ENCODE peak calls at places on chromosomes 4 and X, in six cellular contexts. G, D, M, L, R and N are unnamed samples.

GRCh38 chr4:38241541-38241940 is 281.3 kb downstream of the PTTG2 start:
- DNase-seq in G (no peak), M (peak), D (no peak), L (peak), R (no peak), N (no peak)

GRCh38 chr4:23060776-23061175 is 368.0 kb downstream of the GBA3 start:
- DNase-seq in G (no peak), R (no peak), M (peak), D (no peak), L (peak), N (no peak)

GRCh38 chr4:122845760-122846159 is 19.1 kb downstream of the FGF2 start:
- DNase-seq in L (peak), M (peak), R (no peak), G (no peak), D (no peak), N (no peak)

GRCh38 chr4:47717173-47717572 is 120.7 kb downstream of the CORIN start:
- DNase-seq in G (peak), M (no peak), D (no peak), R (no peak), L (no peak), N (no peak)

GRCh38 chr4:17493629-17494028 is 18.3 kb downstream of the QDPR start:
- DNase-seq in L (no peak), G (no peak), R (no peak), D (no peak), M (no peak), N (no peak)

GRCh38 chrX:36087366-36087765 is 167.8 kb downstream of the CFAP47 start:
- DNase-seq in D (no peak), M (no peak), L (no peak), R (no peak), G (no peak), N (no peak)

GRCh38 chr4:62806786-62807185 is 1602.5 kb downstream of the TECRL start:
- DNase-seq in R (no peak), G (no peak), M (no peak), L (no peak), D (no peak), N (no peak)

GRCh38 chr4:74433541-74434172 is 11.3 kb upstream of the AREG start:
- DNase-seq in D (no peak), G (no peak), L (no peak), M (no peak), R (no peak), N (no peak)

GRCh38 chr4:23033796-23034195 is 341.1 kb downstream of the GBA3 start:
- DNase-seq in M (peak), R (no peak), D (peak), L (peak), G (peak), N (no peak)

GRCh38 chrX:47581731-47582647 is at the start of gene TIMP1:
- DNase-seq in G (peak), L (peak), D (peak), R (peak), M (peak), N (peak)

GRCh38 chr4:100362363-100362762 is 155.5 kb downstream of the EMCN start:
- DNase-seq in L (peak), M (peak), D (peak), G (no peak), R (no peak), N (no peak)

GRCh38 chr4:1065732-1066131 is 47.6 kb downstream of the RNF212 start:
- DNase-seq in L (no peak), R (no peak), G (no peak), M (no peak), D (no peak), N (no peak)

GRCh38 chrX:39818071-39818470 is 279.7 kb downstream of the BCOR start:
- DNase-seq in D (no peak), R (no peak), M (no peak), G (no peak), L (no peak), N (no peak)

GRCh38 chr4:174538123-174538875 is 16.0 kb upstream of the HPGD start:
- DNase-seq in G (no peak), D (peak), M (no peak), L (no peak), R (peak), N (no peak)

GRCh38 chr4:65580551-65580950 is 89.7 kb downstream of the EPHA5 start:
- DNase-seq in L (peak), R (peak), D (peak), M (peak), G (peak), N (no peak)

GRCh38 chrX:53558646-53559045 is 124.5 kb upstream of the HSD17B10 start:
- DNase-seq in G (no peak), D (no peak), L (no peak), M (no peak), R (no peak), N (no peak)

GRCh38 chr4:22778547-22779163 is 85.9 kb downstream of the GBA3 start:
- DNase-seq in G (peak), M (no peak), R (no peak), D (no peak), L (no peak), N (peak)

GRCh38 chr4:80685219-80685618 is 345.3 kb upstream of the BMP3 start:
- DNase-seq in R (no peak), G (no peak), L (peak), D (no peak), M (peak), N (no peak)

GRCh38 chr4:54897590-54897989 is 227.8 kb downstream of the KDR start:
- DNase-seq in D (no peak), M (peak), G (no peak), R (no peak), L (peak), N (no peak)

GRCh38 chr4:73679836-73680235 is 59.6 kb upstream of the RASSF6 start:
- DNase-seq in L (peak), G (no peak), D (no peak), R (peak), M (peak), N (no peak)

GRCh38 chrX:13009256-13009655 is 34.3 kb downstream of the TMSB4X start:
- DNase-seq in D (no peak), G (no peak), R (no peak), L (no peak), M (peak), N (no peak)

GRCh38 chr4:94621491-94622080 is 136.2 kb upstream of the BMPR1B start:
- DNase-seq in D (peak), R (peak), L (no peak), G (peak), M (peak), N (no peak)

GRCh38 chr4:159608434-159608833 is 505.6 kb downstream of the RAPGEF2 start:
- DNase-seq in G (no peak), L (peak), M (peak), D (no peak), R (no peak), N (no peak)

GRCh38 chrX:66074920-66075879 is 35.3 kb upstream of the VSIG4 start:
- DNase-seq in G (no peak), R (no peak), M (no peak), L (no peak), D (no peak), N (no peak)

GRCh38 chr4:100034265-100034664 is 84.2 kb upstream of the H2AZ1 start:
- DNase-seq in L (no peak), R (no peak), D (no peak), M (no peak), G (no peak), N (no peak)

GRCh38 chr4:166957451-166957850 is 276.8 kb downstream of the SPOCK3 start:
- DNase-seq in M (peak), L (peak), D (no peak), G (no peak), R (no peak), N (no peak)

GRCh38 chr4:185304944-185305690 is 90.6 kb downstream of the LRP2BP start:
- DNase-seq in D (peak), M (peak), G (peak), L (no peak), R (peak), N (peak)

GRCh38 chr4:128524311-128524710 is 236.7 kb upstream of the PGRMC2 start:
- DNase-seq in G (no peak), D (peak), M (peak), L (peak), R (peak), N (no peak)

GRCh38 chr4:8690811-8691775 is 98.5 kb downstream of the CPZ start:
- DNase-seq in R (no peak), M (no peak), L (no peak), D (no peak), G (no peak), N (peak)

GRCh38 chr4:133151681-133152329 is 2.7 kb downstream of the PCDH10 start:
- DNase-seq in L (peak), R (peak), D (peak), M (peak), G (peak), N (peak)

GRCh38 chrX:137747231-137747630 is 181.3 kb downstream of the ZIC3 start:
- DNase-seq in G (peak), R (no peak), D (no peak), M (no peak), L (no peak), N (peak)
- H3K4me2 ChIP-seq in G (peak), R (no peak), D (no peak), M (no peak), L (no peak), N (peak)

DNA sequence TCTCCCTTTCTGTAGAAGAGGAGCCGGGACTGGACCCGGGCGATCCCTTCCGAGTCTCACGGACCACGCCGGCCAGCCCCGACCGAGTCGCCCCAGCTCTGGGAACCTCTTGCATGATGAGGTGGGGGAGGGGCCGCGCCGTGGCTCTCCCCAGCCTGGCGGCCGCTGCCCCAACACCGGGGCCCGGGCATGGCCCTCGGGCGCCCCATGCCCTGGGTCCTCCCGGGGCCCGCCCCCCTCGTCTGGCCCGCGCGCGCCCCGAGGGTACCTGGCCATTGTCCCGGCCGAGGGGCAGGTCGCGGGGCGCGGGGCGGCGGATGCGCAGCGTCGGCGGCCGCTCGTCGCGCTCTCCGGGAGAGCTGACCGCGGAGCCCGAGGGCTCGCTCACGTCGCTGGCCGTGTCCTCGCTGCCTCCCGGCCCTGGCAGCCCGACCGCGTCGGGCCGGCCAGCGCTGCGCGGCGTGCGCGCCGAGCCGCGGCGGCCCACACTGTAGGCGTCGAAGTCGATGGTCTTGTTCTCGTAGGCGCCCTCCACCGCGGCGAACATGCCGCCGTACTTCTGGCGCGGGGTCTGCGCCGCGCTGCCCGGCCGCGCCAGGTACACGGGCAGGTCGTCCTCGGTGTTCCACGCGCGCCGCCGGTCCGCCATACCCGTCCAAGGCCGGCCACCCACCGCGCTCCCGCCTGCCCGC is 419 bp downstream of the CRMP1 start:
- DNase-seq in G (peak), D (no peak), R (no peak), L (no peak), M (no peak), N (no peak)
- H3K4me2 ChIP-seq in G (peak), D (no peak), R (no peak), L (peak), M (no peak), N (peak)

GRCh38 chr4:156686120-156686519 is 285.5 kb downstream of the PDGFC start:
- DNase-seq in M (peak), R (no peak), L (peak), D (peak), G (no peak), N (no peak)
- H3K4me2 ChIP-seq in M (peak), R (no peak), L (peak), D (no peak), G (no peak), N (no peak)

DNA sequence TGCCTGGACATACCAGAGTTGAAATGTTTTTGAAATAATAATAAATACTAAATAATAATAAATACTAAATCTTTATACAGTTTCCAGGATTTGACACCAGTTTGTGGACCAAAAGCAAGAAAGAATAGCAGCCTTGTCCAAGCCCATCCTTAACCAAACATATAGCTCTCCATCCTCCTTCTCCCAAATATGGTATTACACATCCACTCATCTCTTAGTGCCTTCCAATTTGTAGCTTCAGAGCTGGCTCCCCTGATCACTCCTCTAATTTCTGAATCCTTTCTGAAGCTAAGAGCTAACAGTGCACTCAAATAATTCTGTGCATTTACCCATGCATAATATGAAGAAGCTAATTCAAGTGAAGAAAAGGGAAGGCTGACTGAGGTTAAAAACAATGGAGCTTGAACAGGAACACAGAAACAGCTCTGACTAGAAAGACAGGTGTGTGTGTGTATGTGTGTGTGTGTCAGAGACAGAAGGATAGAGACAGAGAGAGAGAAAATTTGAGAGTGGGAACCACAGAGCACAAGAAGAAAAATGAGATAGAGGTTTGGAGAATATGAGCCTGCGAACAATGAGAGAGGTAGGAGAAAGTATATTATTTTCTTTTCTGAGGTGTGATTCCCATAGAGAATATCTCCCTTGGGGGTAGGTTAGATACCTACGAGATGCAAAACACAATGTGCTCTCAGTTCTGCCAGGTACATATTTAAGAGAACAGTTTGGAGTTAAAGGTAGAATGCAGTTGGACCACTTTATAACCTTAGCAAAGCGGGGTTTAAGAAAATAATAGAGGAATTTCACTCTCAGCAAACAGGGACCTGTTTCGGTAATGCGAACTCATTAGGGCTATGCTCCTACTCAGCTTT is 123.5 kb downstream of the CAMK2D start:
- DNase-seq in D (no peak), L (no peak), G (no peak), M (peak), R (no peak), N (no peak)
- H3K4me2 ChIP-seq in D (no peak), L (no peak), G (no peak), M (peak), R (peak), N (no peak)

DNA sequence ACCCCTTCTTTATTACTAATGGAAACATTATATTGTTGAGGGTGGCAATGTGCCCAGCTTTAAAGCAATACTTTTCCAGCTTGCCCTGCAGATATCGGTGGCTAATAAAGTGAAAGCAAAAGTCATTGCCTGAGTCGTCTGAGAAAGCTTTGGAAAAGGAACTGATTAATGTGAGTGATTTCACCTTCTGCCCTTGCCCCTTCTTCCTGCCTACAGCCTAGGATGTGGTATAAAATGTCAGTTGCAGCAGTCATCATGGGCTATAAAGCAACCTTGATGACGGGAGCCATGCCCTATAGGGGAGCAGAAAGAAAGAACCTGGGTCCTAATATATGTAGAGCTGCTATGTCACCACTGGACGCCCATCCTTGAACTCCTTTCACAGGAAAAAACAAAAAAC is 132.4 kb upstream of the USP9X start:
- DNase-seq in G (no peak), L (no peak), M (peak), D (peak), R (no peak), N (no peak)
- H3K4me2 ChIP-seq in G (no peak), L (peak), M (peak), D (peak), R (peak), N (no peak)

DNA sequence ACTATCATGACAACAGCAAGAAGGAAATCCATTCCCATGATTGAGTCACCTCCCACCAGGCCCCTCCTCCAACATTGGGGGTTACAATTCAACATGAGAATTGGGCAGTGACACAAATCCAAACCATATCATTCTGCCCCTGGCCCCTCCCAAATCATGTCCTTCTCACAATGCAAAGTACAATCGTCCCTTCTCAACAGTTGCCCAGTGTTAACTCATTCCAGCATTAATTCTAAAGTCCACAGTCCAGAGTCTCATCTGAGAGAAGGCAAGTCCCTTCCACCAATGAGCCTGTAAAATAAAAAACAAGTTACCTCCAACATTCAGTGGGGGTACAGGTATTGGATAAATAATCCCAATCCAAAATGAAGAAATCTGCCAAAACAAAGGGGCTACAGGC is 14.8 kb upstream of the CLDN34 start:
- DNase-seq in M (no peak), D (no peak), L (no peak), G (no peak), R (no peak), N (no peak)
- H3K4me2 ChIP-seq in M (no peak), D (no peak), L (no peak), G (no peak), R (no peak), N (no peak)

GRCh38 chr4:41533685-41534084 is 4.3 kb upstream of the LIMCH1 start:
- DNase-seq in L (no peak), M (no peak), G (no peak), D (no peak), R (no peak), N (no peak)
- H3K4me2 ChIP-seq in L (no peak), M (no peak), G (no peak), D (no peak), R (peak), N (no peak)

GRCh38 chr4:4755306-4755705 is 104.2 kb upstream of the MSX1 start:
- DNase-seq in D (no peak), G (no peak), R (no peak), L (no peak), M (no peak), N (no peak)
- H3K4me2 ChIP-seq in D (no peak), G (no peak), R (no peak), L (no peak), M (no peak), N (no peak)

GRCh38 chr4:87078987-87079469 is 141.4 kb downstream of the KLHL8 start:
- DNase-seq in D (peak), R (no peak), M (peak), G (no peak), L (peak), N (no peak)

GRCh38 chr4:87080462-87080861 is 140.0 kb downstream of the KLHL8 start:
- DNase-seq in G (no peak), L (no peak), D (no peak), R (no peak), M (no peak), N (no peak)

GRCh38 chr4:87077834-87078585 is 142.4 kb downstream of the KLHL8 start:
- DNase-seq in R (no peak), G (no peak), D (no peak), M (no peak), L (no peak), N (no peak)

GRCh38 chr4:87081826-87082225 is 138.6 kb downstream of the KLHL8 start:
- DNase-seq in G (no peak), R (no peak), M (peak), D (no peak), L (peak), N (no peak)

GRCh38 chr4:87079967-87080366 is 140.5 kb downstream of the KLHL8 start:
- DNase-seq in R (no peak), L (no peak), M (no peak), D (no peak), G (no peak), N (no peak)
- H3K4me2 ChIP-seq in R (no peak), L (no peak), M (peak), D (no peak), G (no peak), N (no peak)